ENCODE peak calls at places on chromosomes 5 and 9, in nine cellular contexts. E is RWPE1; W is NCI-H748 treated with DMSO at 0.1 percent for 48 hours; K is NCI-H1092; I is hypothalamus; J is AG04450; L is activated CD4-positive, CD25-positive, alpha-beta regulatory T cell; Q is neuronal stem cell; P is COLO829. R is an unnamed sample.

GRCh38 chr9:69895185-69895584 is 74.6 kb downstream of the CFAP95 start:
- DNase-seq in E (no peak), W (no peak), K (no peak), I (no peak), J (no peak), L (no peak), Q (no peak), P (no peak), R (no peak)

GRCh38 chr5:158758666-158759065 is 341.1 kb downstream of the EBF1 start:
- DNase-seq in E (no peak), W (no peak), K (no peak), I (no peak), J (no peak), L (no peak), Q (no peak), P (no peak), R (no peak)

GRCh38 chr5:98624145-98624880 is 149.2 kb upstream of the RGMB start:
- DNase-seq in E (no peak), W (no peak), K (no peak), I (no peak), J (no peak), L (no peak), Q (no peak), P (no peak), R (no peak)

GRCh38 chr9:21685502-21685901 is 116.9 kb upstream of the MTAP start:
- DNase-seq in E (no peak), W (no peak), K (no peak), I (no peak), J (no peak), L (no peak), Q (no peak), P (no peak), R (no peak)

GRCh38 chr5:8721536-8721935 is 824.3 kb downstream of the SEMA5A start:
- DNase-seq in E (no peak), W (no peak), K (no peak), I (no peak), J (peak; percentile 33), L (no peak), Q (no peak), P (no peak), R (no peak)

GRCh38 chr5:157944077-157944633 is 85.2 kb upstream of the CLINT1 start:
- DNase-seq in E (no peak), W (no peak), K (no peak), I (no peak), J (no peak), L (no peak), Q (no peak), P (no peak), R (no peak)

GRCh38 chr5:2371419-2371710 is 380.1 kb downstream of the IRX2 start:
- DNase-seq in E (no peak), W (no peak), K (no peak), I (no peak), J (no peak), L (no peak), Q (no peak), P (no peak), R (no peak)

GRCh38 chr5:171612749-171613148 is 172.9 kb upstream of the SMIM23 start:
- DNase-seq in E (no peak), W (no peak), K (no peak), I (no peak), J (no peak), L (no peak), Q (no peak), P (no peak), R (no peak)

GRCh38 chr5:136199408-136199807 is 6.4 kb upstream of the SMIM32 start:
- DNase-seq in E (no peak), W (no peak), K (no peak), I (no peak), J (no peak), L (no peak), Q (no peak), P (no peak), R (no peak)

GRCh38 chr5:136123236-136123768 is 9.3 kb upstream of the SMAD5 start:
- DNase-seq in E (peak; percentile 92), W (peak; percentile 62), K (no peak), I (no peak), J (no peak), L (no peak), Q (no peak), P (no peak), R (no peak)

GRCh38 chr5:40383719-40384651 is 295.7 kb upstream of the PTGER4 start:
- DNase-seq in E (peak; percentile 56), W (no peak), K (no peak), I (no peak), J (peak; percentile 44), L (no peak), Q (no peak), P (no peak), R (no peak)

GRCh38 chr5:68942169-68942568 is 151.6 kb upstream of the SLC30A5 start:
- DNase-seq in E (no peak), W (no peak), K (no peak), I (no peak), J (no peak), L (no peak), Q (no peak), P (no peak), R (no peak)

GRCh38 chr9:101880846-101881245 is 142.4 kb upstream of the GRIN3A start:
- DNase-seq in E (no peak), W (no peak), K (no peak), I (no peak), J (no peak), L (no peak), Q (no peak), P (no peak), R (no peak)

GRCh38 chr9:127293767-127294166 is 29.2 kb downstream of the GARNL3 start:
- DNase-seq in E (no peak), W (no peak), K (no peak), I (no peak), J (no peak), L (no peak), Q (no peak), P (no peak), R (no peak)

GRCh38 chr9:107711528-107711927 is 222.0 kb upstream of the KLF4 start:
- DNase-seq in E (peak; percentile 94), W (no peak), K (peak; percentile 12), I (no peak), J (peak; percentile 73), L (no peak), Q (no peak), P (no peak), R (peak; percentile 4)

GRCh38 chr5:91787718-91788117 is 404.6 kb upstream of the ARRDC3 start:
- DNase-seq in E (peak; percentile 10), W (no peak), K (no peak), I (no peak), J (no peak), L (no peak), Q (no peak), P (peak; percentile 1), R (no peak)

GRCh38 chr5:143021595-143021994 is 251.4 kb downstream of the ARHGAP26 start:
- DNase-seq in E (no peak), W (no peak), K (no peak), I (no peak), J (no peak), L (no peak), Q (no peak), P (no peak), R (no peak)

GRCh38 chr9:130015353-130016019 is 27.5 kb downstream of the FNBP1 start:
- DNase-seq in E (no peak), W (no peak), K (no peak), I (no peak), J (no peak), L (no peak), Q (no peak), P (no peak), R (no peak)

GRCh38 chr9:133074111-133074651 is 12.4 kb downstream of the CEL start:
- DNase-seq in E (no peak), W (no peak), K (no peak), I (no peak), J (peak; percentile 18), L (no peak), Q (no peak), P (no peak), R (no peak)

GRCh38 chr9:136886610-136887597 is 588 bp downstream of the TRAF2 start:
- DNase-seq in E (peak; percentile 57), W (no peak), K (peak; percentile 39), I (peak; percentile 33), J (no peak), L (no peak), Q (peak; percentile 36), P (peak; percentile 46), R (peak; percentile 50)

GRCh38 chr5:143470120-143470519 is 66.6 kb upstream of the NR3C1 start:
- DNase-seq in E (no peak), W (no peak), K (no peak), I (no peak), J (no peak), L (no peak), Q (no peak), P (no peak), R (no peak)

GRCh38 chr5:111777382-111777781 is 20.4 kb upstream of the NREP start:
- DNase-seq in E (no peak), W (no peak), K (no peak), I (no peak), J (no peak), L (no peak), Q (no peak), P (no peak), R (no peak)

GRCh38 chr5:591746-592145 is 20.4 kb upstream of the CEP72 start:
- DNase-seq in E (no peak), W (peak; percentile 94), K (peak; percentile 31), I (no peak), J (no peak), L (no peak), Q (no peak), P (no peak), R (no peak)

GRCh38 chr5:172466062-172466461 is 11.7 kb upstream of the SH3PXD2B start:
- DNase-seq in E (no peak), W (no peak), K (no peak), I (no peak), J (no peak), L (no peak), Q (no peak), P (no peak), R (no peak)